ENCODE peak calls at places on chromosomes 12 and 14, in seven cellular contexts. Z, J, Q, A, G, Y and N are unnamed samples. For H3K79me1, the result is how much of the 10 kb centered on the place peaks cover.

GRCh38 chr14:101827286-101827685 is 65.8 kb downstream of the PPP2R5C start:
- DNase-seq in Y (no peak), J (no peak), G (no peak), Z (no peak), Q (no peak), A (peak), N (no peak)

GRCh38 chr14:50047274-50047676 is 69.1 kb downstream of the VCPKMT start:
- DNase-seq in Z (no peak), Q (no peak), J (no peak), Y (no peak), A (no peak), G (peak), N (peak)

GRCh38 chr12:122944588-122944987 is 21.7 kb downstream of the ABCB9 start:
- DNase-seq in Q (no peak), J (peak), Z (no peak), Y (no peak), G (no peak), A (peak), N (no peak)

GRCh38 chr14:93234798-93235197 is 27.7 kb downstream of the UBR7 start:
- DNase-seq in G (peak), J (peak), A (no peak), Q (no peak), Y (no peak), Z (no peak), N (peak)

GRCh38 chr12:75884465-75884985 is 147.1 kb downstream of the PHLDA1 start:
- DNase-seq in A (no peak), J (no peak), G (peak), Y (no peak), Z (no peak), Q (no peak), N (no peak)

GRCh38 chr12:6199531-6200265 is 502 bp upstream of the CD9 start:
- DNase-seq in A (peak), J (no peak), Z (no peak), Q (peak), G (peak), Y (peak), N (no peak)

GRCh38 chr12:81221681-81222080 is 143.8 kb downstream of the ACSS3 start:
- DNase-seq in Q (no peak), J (no peak), Z (no peak), Y (no peak), G (no peak), A (no peak), N (no peak)

GRCh38 chr12:2944401-2945047 is 14.7 kb upstream of the TEAD4 start:
- DNase-seq in Z (peak), Q (peak), G (peak), J (peak), Y (peak), A (peak), N (peak)

GRCh38 chr14:39232554-39233415 is 930 bp upstream of the MIA2 start:
- DNase-seq in J (peak), G (no peak), A (peak), Y (no peak), Q (no peak), Z (no peak), N (no peak)

GRCh38 chr12:57461326-57461903 is 1.8 kb downstream of the GLI1 start:
- DNase-seq in A (peak), Z (peak), Y (peak), Q (peak), J (peak), G (peak), N (peak)

GRCh38 chr12:109680521-109681030 is 33.0 kb upstream of the FAM222A start:
- DNase-seq in Z (no peak), Q (no peak), A (no peak), Y (no peak), J (no peak), G (no peak), N (no peak)

GRCh38 chr12:124545508-124546418 is 21.6 kb downstream of the NCOR2 start:
- DNase-seq in Q (no peak), Y (no peak), A (peak), G (no peak), J (peak), Z (no peak), N (peak)

GRCh38 chr14:34496679-34497513 is 34.9 kb upstream of the SPTSSA start:
- DNase-seq in Z (peak), G (peak), A (peak), J (peak), Q (peak), Y (peak), N (peak)

DNA sequence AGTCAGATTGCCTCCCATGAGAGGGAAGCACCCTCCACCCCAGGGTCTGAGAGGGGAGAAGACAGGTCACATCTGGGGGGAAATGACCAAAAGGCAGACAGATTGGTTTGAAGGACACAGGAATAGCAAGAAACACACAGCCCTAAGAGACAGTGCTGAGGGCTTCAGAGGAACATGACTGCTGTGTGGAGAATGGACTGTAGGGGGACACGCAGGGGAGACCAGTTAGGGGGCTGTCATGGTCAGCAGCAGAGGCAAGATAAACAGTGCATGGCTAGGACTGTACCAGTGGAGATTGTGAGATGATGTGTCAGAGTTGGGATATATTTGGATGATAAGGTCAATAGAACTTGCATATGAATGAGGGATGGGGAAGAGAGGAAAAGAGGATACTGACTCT is 19.7 kb downstream of the SMUG1 start:
- DNase-seq in Q (no peak), J (no peak), G (no peak), Y (no peak), A (no peak), Z (no peak), N (no peak)
- H3K79me1 ChIP-seq in Q (under half), J (under half), G (under half), Y (under half), A (under half), Z (under half), N (under half)

DNA sequence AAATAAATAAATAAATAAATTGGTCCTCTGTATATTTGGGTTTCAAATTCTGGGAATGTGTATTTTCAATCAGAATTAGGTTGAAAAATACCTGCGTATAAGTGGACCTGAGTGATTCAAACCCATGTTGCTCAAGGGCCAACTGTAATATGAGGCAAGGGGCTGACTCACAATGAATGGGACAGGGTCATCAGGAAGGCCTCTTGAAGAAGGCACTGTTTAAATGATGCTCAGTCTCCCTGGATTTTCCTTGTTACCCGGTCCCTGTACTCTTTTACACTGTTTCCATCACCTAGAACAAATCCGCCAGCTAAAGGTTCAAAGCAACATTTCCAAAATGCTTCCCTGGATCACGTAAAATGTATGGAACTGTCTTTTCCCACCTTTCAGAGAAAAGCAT is 3.8 kb downstream of the PSMB5 start:
- DNase-seq in Z (no peak), G (no peak), A (no peak), Q (no peak), Y (no peak), J (peak), N (no peak)
- H3K18ac ChIP-seq in Z (no peak), G (no peak), A (no peak), Q (no peak), Y (no peak), J (no peak), N (no peak)

GRCh38 chr14:48914382-48914781 is 671.8 kb downstream of the RPS29 start:
- DNase-seq in J (no peak), Y (no peak), G (peak), Z (no peak), A (no peak), Q (no peak), N (no peak)
- H3K23ac ChIP-seq in J (no peak), Y (no peak), G (no peak), Z (no peak), A (no peak), Q (no peak), N (no peak)

GRCh38 chr12:132189378-132190011 is 45.2 kb downstream of the NOC4L start:
- DNase-seq in Y (peak), Q (peak), G (peak), A (peak), Z (peak), J (peak), N (peak)
- H3K79me1 ChIP-seq in Y (under half), Q (under half), G (under half), A (under half), Z (under half), J (under half), N (under half)

GRCh38 chr12:43345023-43345422 is 207.0 kb downstream of the ADAMTS20 start:
- DNase-seq in Z (no peak), J (no peak), G (no peak), Y (no peak), A (no peak), Q (no peak), N (no peak)

GRCh38 chr12:43348221-43348620 is 203.8 kb downstream of the ADAMTS20 start:
- DNase-seq in Z (no peak), Y (no peak), A (no peak), J (no peak), Q (no peak), G (no peak), N (no peak)

GRCh38 chr12:43352001-43352400 is 200.0 kb downstream of the ADAMTS20 start:
- DNase-seq in J (no peak), Z (no peak), Q (no peak), G (no peak), Y (no peak), A (no peak), N (no peak)

GRCh38 chr12:43349863-43350262 is 202.1 kb downstream of the ADAMTS20 start:
- DNase-seq in A (peak), J (peak), Q (no peak), Y (no peak), Z (no peak), G (no peak), N (peak)

GRCh38 chr12:43347026-43347425 is 205.0 kb downstream of the ADAMTS20 start:
- DNase-seq in G (no peak), Y (no peak), Q (no peak), Z (no peak), J (no peak), A (no peak), N (no peak)
- H3K18ac ChIP-seq in G (no peak), Y (no peak), Q (no peak), Z (no peak), J (no peak), A (no peak), N (no peak)

DNA sequence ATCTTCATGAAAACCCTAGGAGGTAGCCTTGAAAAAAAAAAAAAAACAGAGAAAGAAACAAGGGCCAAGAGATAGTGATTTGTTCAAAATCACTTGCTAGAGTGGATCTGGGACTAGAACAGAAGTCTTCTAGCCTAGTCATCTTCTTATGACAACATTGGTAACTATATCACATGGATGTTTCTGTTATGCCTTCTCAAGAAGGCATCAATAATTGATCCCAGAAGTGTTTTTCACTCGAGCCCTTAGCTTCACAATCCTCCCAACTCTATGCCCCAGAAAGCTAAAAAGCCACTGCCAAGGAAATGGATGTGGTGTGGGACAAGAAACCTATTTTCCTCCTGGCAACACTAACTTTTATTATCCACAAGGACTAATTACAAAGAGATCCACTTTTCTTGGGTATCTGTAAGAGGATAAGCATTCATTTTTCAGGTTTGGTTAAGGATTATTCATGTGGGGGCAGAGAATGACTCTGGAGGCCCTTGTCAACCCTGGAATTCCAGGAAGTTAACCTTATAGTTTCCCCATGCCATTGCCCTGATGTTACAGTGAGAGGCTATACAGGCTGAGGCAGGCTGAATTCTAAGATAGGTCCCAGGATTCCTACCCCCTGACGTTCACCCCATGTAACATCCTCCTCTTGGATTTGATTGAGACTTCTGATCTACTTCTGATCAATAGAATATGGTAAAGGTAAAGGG is 67.7 kb upstream of the CPM start:
- DNase-seq in G (peak), Z (no peak), Y (no peak), J (peak), A (no peak), Q (no peak), N (peak)
- H3K23ac ChIP-seq in G (no peak), Z (no peak), Y (no peak), J (peak), A (no peak), Q (no peak), N (no peak)

GRCh38 chr12:55893723-55894122 is 34.0 kb downstream of the PYM1 start:
- DNase-seq in J (no peak), Y (no peak), G (no peak), Q (no peak), Z (no peak), A (no peak), N (no peak)

GRCh38 chr12:55891310-55891709 is 36.4 kb downstream of the PYM1 start:
- DNase-seq in Q (no peak), J (no peak), Y (no peak), A (no peak), G (no peak), Z (no peak), N (no peak)
- H3K79me1 ChIP-seq in Q (under half), J (under half), Y (under half), A (under half), G (under half), Z (under half), N (under half)

GRCh38 chr14:95831041-95831440 is 45.6 kb upstream of the TUNAR start:
- DNase-seq in Y (peak), A (no peak), G (no peak), J (no peak), Q (no peak), Z (no peak), N (no peak)

GRCh38 chr14:95830386-95830785 is 46.2 kb upstream of the TUNAR start:
- DNase-seq in Y (peak), Q (no peak), A (no peak), J (no peak), Z (no peak), G (no peak), N (no peak)

GRCh38 chr14:95834491-95834890 is 42.1 kb upstream of the TUNAR start:
- DNase-seq in A (no peak), Q (no peak), J (no peak), Y (no peak), Z (no peak), G (no peak), N (no peak)

GRCh38 chr14:95833429-95833828 is 43.2 kb upstream of the TUNAR start:
- DNase-seq in A (no peak), Q (peak), Y (no peak), G (peak), J (no peak), Z (no peak), N (no peak)

GRCh38 chr14:95832012-95832411 is 44.6 kb upstream of the TUNAR start:
- DNase-seq in J (no peak), Z (no peak), Y (peak), G (no peak), Q (peak), A (no peak), N (no peak)
- H3K18ac ChIP-seq in J (no peak), Z (peak), Y (peak), G (no peak), Q (no peak), A (no peak), N (no peak)